ENCODE peak calls at places on chromosomes 3 and 15, in seven cellular contexts. One of them, this sample, is unnamed. For H3K4me1, the result is how much of the 10 kb centered on the place peaks cover.

GRCh38 chr3:152505926-152506325 is 237.2 kb downstream of the MBNL1 start:
- DNase-seq in HCT116: no peak
- DNase-seq in stomach: no peak
- DNase-seq in H1: no peak
- DNase-seq in sigmoid colon: no peak
- DNase-seq in spleen: no peak
- DNase-seq in endothelial cell of umbilical vein: no peak
- DNase-seq in this sample: no peak

GRCh38 chr15:58420579-58421043 is 11.2 kb upstream of the LIPC start:
- DNase-seq in HCT116: no peak
- DNase-seq in stomach: no peak
- DNase-seq in H1: no peak
- DNase-seq in sigmoid colon: no peak
- DNase-seq in spleen: no peak
- DNase-seq in endothelial cell of umbilical vein: no peak
- DNase-seq in this sample: no peak

GRCh38 chr3:47323431-47324277 is 40.9 kb downstream of the KLHL18 start:
- DNase-seq in HCT116: peak
- DNase-seq in stomach: no peak
- DNase-seq in H1: no peak
- DNase-seq in sigmoid colon: no peak
- DNase-seq in spleen: no peak
- DNase-seq in endothelial cell of umbilical vein: no peak
- DNase-seq in this sample: no peak

GRCh38 chr3:15512173-15512572 is 9.3 kb downstream of the COLQ start:
- DNase-seq in HCT116: no peak
- DNase-seq in stomach: peak
- DNase-seq in H1: no peak
- DNase-seq in sigmoid colon: peak
- DNase-seq in spleen: no peak
- DNase-seq in endothelial cell of umbilical vein: no peak
- DNase-seq in this sample: no peak

GRCh38 chr15:89196994-89197393 is 24.4 kb downstream of the RLBP1 start:
- DNase-seq in HCT116: no peak
- DNase-seq in stomach: peak
- DNase-seq in H1: no peak
- DNase-seq in sigmoid colon: no peak
- DNase-seq in spleen: no peak
- DNase-seq in endothelial cell of umbilical vein: no peak
- DNase-seq in this sample: peak

GRCh38 chr3:180828723-180829408 is 83.6 kb upstream of the FXR1 start:
- DNase-seq in HCT116: no peak
- DNase-seq in stomach: no peak
- DNase-seq in H1: no peak
- DNase-seq in sigmoid colon: no peak
- DNase-seq in spleen: peak
- DNase-seq in endothelial cell of umbilical vein: no peak
- DNase-seq in this sample: no peak

GRCh38 chr3:67685499-67685898 is 31.1 kb upstream of the SUCLG2 start:
- DNase-seq in HCT116: no peak
- DNase-seq in stomach: no peak
- DNase-seq in H1: no peak
- DNase-seq in sigmoid colon: no peak
- DNase-seq in spleen: no peak
- DNase-seq in endothelial cell of umbilical vein: no peak
- DNase-seq in this sample: no peak

GRCh38 chr3:140153736-140154135 is 218.8 kb downstream of the CLSTN2 start:
- DNase-seq in HCT116: no peak
- DNase-seq in stomach: no peak
- DNase-seq in H1: no peak
- DNase-seq in sigmoid colon: no peak
- DNase-seq in spleen: no peak
- DNase-seq in endothelial cell of umbilical vein: no peak
- DNase-seq in this sample: no peak

GRCh38 chr15:92166751-92167412 is 226.8 kb upstream of the ST8SIA2 start:
- DNase-seq in HCT116: no peak
- DNase-seq in stomach: no peak
- DNase-seq in H1: no peak
- DNase-seq in sigmoid colon: no peak
- DNase-seq in spleen: no peak
- DNase-seq in endothelial cell of umbilical vein: no peak
- DNase-seq in this sample: no peak

GRCh38 chr3:134462236-134463059 is 23.3 kb downstream of the ANAPC13 start:
- DNase-seq in HCT116: no peak
- DNase-seq in stomach: no peak
- DNase-seq in H1: peak
- DNase-seq in sigmoid colon: no peak
- DNase-seq in spleen: no peak
- DNase-seq in endothelial cell of umbilical vein: peak
- DNase-seq in this sample: no peak

GRCh38 chr3:186583820-186584219 is 13.3 kb downstream of the DNAJB11 start:
- DNase-seq in HCT116: no peak
- DNase-seq in stomach: no peak
- DNase-seq in H1: no peak
- DNase-seq in sigmoid colon: no peak
- DNase-seq in spleen: no peak
- DNase-seq in endothelial cell of umbilical vein: no peak
- DNase-seq in this sample: no peak

GRCh38 chr3:108324177-108324576 is 27.8 kb downstream of the HHLA2 start:
- DNase-seq in HCT116: no peak
- DNase-seq in stomach: no peak
- DNase-seq in H1: no peak
- DNase-seq in sigmoid colon: no peak
- DNase-seq in spleen: no peak
- DNase-seq in endothelial cell of umbilical vein: no peak
- DNase-seq in this sample: no peak

GRCh38 chr3:47578691-47579632 is at the start of gene CSPG5:
- DNase-seq in HCT116: no peak
- DNase-seq in stomach: no peak
- DNase-seq in H1: peak
- DNase-seq in sigmoid colon: no peak
- DNase-seq in spleen: peak
- DNase-seq in endothelial cell of umbilical vein: no peak
- DNase-seq in this sample: peak

GRCh38 chr3:124636863-124637296 is 93.4 kb upstream of the UMPS start:
- DNase-seq in HCT116: no peak
- DNase-seq in stomach: no peak
- DNase-seq in H1: no peak
- DNase-seq in sigmoid colon: no peak
- DNase-seq in spleen: no peak
- DNase-seq in endothelial cell of umbilical vein: no peak
- DNase-seq in this sample: peak

GRCh38 chr3:136366289-136366688 is 116.1 kb downstream of the PCCB start:
- DNase-seq in HCT116: no peak
- DNase-seq in stomach: no peak
- DNase-seq in H1: no peak
- DNase-seq in sigmoid colon: no peak
- DNase-seq in spleen: no peak
- DNase-seq in endothelial cell of umbilical vein: no peak
- DNase-seq in this sample: no peak

GRCh38 chr3:167733961-167734497 is 663 bp downstream of the PDCD10 start:
- DNase-seq in HCT116: no peak
- DNase-seq in stomach: no peak
- DNase-seq in H1: no peak
- DNase-seq in sigmoid colon: no peak
- DNase-seq in spleen: no peak
- DNase-seq in endothelial cell of umbilical vein: no peak
- DNase-seq in this sample: no peak

GRCh38 chr3:71090207-71090606 is 493.3 kb downstream of the FOXP1 start:
- DNase-seq in HCT116: no peak
- DNase-seq in stomach: no peak
- DNase-seq in H1: no peak
- DNase-seq in sigmoid colon: no peak
- DNase-seq in spleen: no peak
- DNase-seq in endothelial cell of umbilical vein: no peak
- DNase-seq in this sample: no peak

GRCh38 chr3:149163066-149163465 is 33.6 kb downstream of the HPS3 start:
- DNase-seq in HCT116: no peak
- DNase-seq in stomach: no peak
- DNase-seq in H1: no peak
- DNase-seq in sigmoid colon: no peak
- DNase-seq in spleen: no peak
- DNase-seq in endothelial cell of umbilical vein: no peak
- DNase-seq in this sample: no peak
- TF ChIP-seq POLR2AphosphoS5 in HCT116: no peak
- TF ChIP-seq POLR2AphosphoS5 in stomach: no peak
- TF ChIP-seq POLR2AphosphoS5 in H1: no peak
- TF ChIP-seq POLR2AphosphoS5 in sigmoid colon: no peak
- TF ChIP-seq POLR2AphosphoS5 in spleen: no peak
- TF ChIP-seq POLR2AphosphoS5 in endothelial cell of umbilical vein: no peak
- TF ChIP-seq POLR2AphosphoS5 in this sample: no peak

GRCh38 chr3:196463478-196463756 is 31.2 kb upstream of the UBXN7 start:
- DNase-seq in HCT116: no peak
- DNase-seq in stomach: no peak
- DNase-seq in H1: no peak
- DNase-seq in sigmoid colon: no peak
- DNase-seq in spleen: no peak
- DNase-seq in endothelial cell of umbilical vein: no peak
- DNase-seq in this sample: no peak
- H3K4me1 ChIP-seq in HCT116: under half
- H3K4me1 ChIP-seq in stomach: under half
- H3K4me1 ChIP-seq in H1: under half
- H3K4me1 ChIP-seq in sigmoid colon: under half
- H3K4me1 ChIP-seq in spleen: under half
- H3K4me1 ChIP-seq in endothelial cell of umbilical vein: under half
- H3K4me1 ChIP-seq in this sample: under half

GRCh38 chr3:50297896-50298725 is 1.1 kb downstream of the HYAL3 start:
- DNase-seq in HCT116: no peak
- DNase-seq in stomach: no peak
- DNase-seq in H1: peak
- DNase-seq in sigmoid colon: peak
- DNase-seq in spleen: peak
- DNase-seq in endothelial cell of umbilical vein: no peak
- DNase-seq in this sample: no peak
- TF ChIP-seq CTCF in HCT116: peak
- TF ChIP-seq CTCF in stomach: peak
- TF ChIP-seq CTCF in H1: peak
- TF ChIP-seq CTCF in sigmoid colon: no peak
- TF ChIP-seq CTCF in spleen: no peak
- TF ChIP-seq CTCF in endothelial cell of umbilical vein: peak
- TF ChIP-seq CTCF in this sample: no peak

DNA sequence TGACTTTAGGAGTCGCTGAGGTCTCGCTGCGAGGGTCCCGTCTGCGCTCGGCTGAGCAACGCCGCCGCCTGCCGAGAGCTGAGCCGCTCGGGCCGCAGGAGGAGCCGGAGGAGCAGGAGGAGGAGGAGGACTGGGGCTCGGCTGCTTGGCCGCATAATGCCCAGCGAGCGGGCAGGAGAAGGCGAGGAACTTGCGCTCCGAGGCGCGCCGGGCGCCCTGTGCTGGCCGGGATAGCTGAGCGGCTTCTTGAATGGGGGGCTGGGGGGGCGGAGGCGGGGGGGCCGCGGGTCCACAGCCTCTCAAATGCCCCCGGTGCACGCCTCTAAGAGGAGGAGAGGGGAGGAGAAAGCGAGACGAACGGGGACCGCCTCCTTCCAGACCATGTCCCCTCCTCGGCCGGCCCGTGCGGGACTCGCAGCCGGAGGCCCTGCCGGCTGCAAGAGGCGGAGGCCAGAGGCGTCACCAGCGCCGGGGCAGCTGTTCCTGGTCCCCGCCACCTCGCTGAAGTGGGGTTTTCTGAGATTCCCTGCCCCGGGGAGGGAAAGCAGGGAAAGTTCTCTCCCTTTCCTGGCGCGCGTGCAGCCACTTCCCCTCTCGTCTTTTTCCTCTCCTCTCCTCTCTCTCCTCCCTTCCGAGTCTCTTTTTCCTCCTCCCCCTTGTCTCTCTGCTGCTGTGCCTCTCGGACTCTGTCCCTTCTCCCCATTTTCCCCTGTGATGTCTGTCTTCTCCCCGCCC is at the start of gene ADAMTS9:
- DNase-seq in HCT116: no peak
- DNase-seq in stomach: peak
- DNase-seq in H1: peak
- DNase-seq in sigmoid colon: peak
- DNase-seq in spleen: peak
- DNase-seq in endothelial cell of umbilical vein: peak
- DNase-seq in this sample: peak
- TF ChIP-seq POLR2AphosphoS5 in HCT116: no peak
- TF ChIP-seq POLR2AphosphoS5 in stomach: peak
- TF ChIP-seq POLR2AphosphoS5 in H1: no peak
- TF ChIP-seq POLR2AphosphoS5 in sigmoid colon: peak
- TF ChIP-seq POLR2AphosphoS5 in spleen: peak
- TF ChIP-seq POLR2AphosphoS5 in endothelial cell of umbilical vein: peak
- TF ChIP-seq POLR2AphosphoS5 in this sample: peak

GRCh38 chr3:188792788-188793187 is 379.0 kb upstream of the TPRG1 start:
- DNase-seq in HCT116: no peak
- DNase-seq in stomach: no peak
- DNase-seq in H1: peak
- DNase-seq in sigmoid colon: no peak
- DNase-seq in spleen: no peak
- DNase-seq in endothelial cell of umbilical vein: no peak
- DNase-seq in this sample: no peak

GRCh38 chr3:188797045-188797444 is 374.7 kb upstream of the TPRG1 start:
- DNase-seq in HCT116: no peak
- DNase-seq in stomach: no peak
- DNase-seq in H1: no peak
- DNase-seq in sigmoid colon: no peak
- DNase-seq in spleen: no peak
- DNase-seq in endothelial cell of umbilical vein: no peak
- DNase-seq in this sample: no peak

GRCh38 chr3:188801393-188801792 is 370.4 kb upstream of the TPRG1 start:
- DNase-seq in HCT116: no peak
- DNase-seq in stomach: no peak
- DNase-seq in H1: no peak
- DNase-seq in sigmoid colon: no peak
- DNase-seq in spleen: no peak
- DNase-seq in endothelial cell of umbilical vein: no peak
- DNase-seq in this sample: no peak

DNA sequence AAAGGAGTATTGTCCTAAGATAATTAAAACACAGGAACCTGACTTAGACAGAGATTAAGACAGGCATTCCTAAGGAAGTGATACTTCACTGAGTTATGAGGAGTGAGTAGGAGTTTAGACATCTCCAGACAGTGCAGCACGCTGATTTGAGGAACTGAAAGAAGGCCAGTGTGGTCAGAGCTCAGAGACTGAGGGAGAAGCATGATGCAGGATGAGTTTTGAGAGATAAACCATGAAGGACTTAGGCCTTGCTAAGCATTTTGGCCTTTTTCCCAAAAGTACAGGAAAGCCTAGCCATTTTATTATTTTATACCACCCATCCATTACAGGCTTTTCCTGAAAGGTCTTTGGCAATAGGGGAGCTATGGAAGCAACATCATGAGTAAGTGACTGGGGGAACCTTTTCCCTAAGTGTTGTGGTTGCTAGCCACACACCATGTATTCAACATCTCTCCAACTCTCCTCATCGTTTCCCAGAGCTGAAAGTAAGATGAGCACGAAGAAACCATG is 375.6 kb upstream of the TPRG1 start:
- DNase-seq in HCT116: no peak
- DNase-seq in stomach: no peak
- DNase-seq in H1: no peak
- DNase-seq in sigmoid colon: no peak
- DNase-seq in spleen: no peak
- DNase-seq in endothelial cell of umbilical vein: peak
- DNase-seq in this sample: peak
- H3K4me1 ChIP-seq in HCT116: under half
- H3K4me1 ChIP-seq in stomach: under half
- H3K4me1 ChIP-seq in H1: under half
- H3K4me1 ChIP-seq in sigmoid colon: under half
- H3K4me1 ChIP-seq in spleen: under half
- H3K4me1 ChIP-seq in endothelial cell of umbilical vein: under half
- H3K4me1 ChIP-seq in this sample: under half

This sample was measured in transverse colon.